ENCODE peak calls at places on chromosomes 7 and 10, in eight cellular contexts. D is thyroid gland, K is adrenal gland, F is WTC11, Y is GM20000, M is coronary artery, Z is AG09319, O is testis. L is an unnamed sample.

GRCh38 chr7:6273917-6274630 is 1.6 kb upstream of the CYTH3 start:
- DNase-seq in D (no peak), K (no peak), M (no peak), O (no peak), F (no peak), Z (no peak), Y (no peak), L (no peak)

GRCh38 chr10:132374176-132374575 is 22.8 kb upstream of the PWWP2B start:
- DNase-seq in D (no peak), O (no peak), Y (no peak), F (no peak), Z (no peak), K (no peak), M (no peak), L (no peak)

GRCh38 chr7:1703475-1704325 is 33.6 kb downstream of the ELFN1 start:
- DNase-seq in Y (no peak), O (no peak), K (no peak), F (no peak), Z (no peak), D (no peak), M (peak; percentile 59), L (no peak)

GRCh38 chr10:72847681-72848080 is 45.9 kb upstream of the OIT3 start:
- DNase-seq in M (no peak), Z (no peak), D (no peak), F (no peak), Y (no peak), O (no peak), K (no peak), L (no peak)

GRCh38 chr10:79923145-79923544 is 25.8 kb downstream of the SFTPD start:
- DNase-seq in M (no peak), D (no peak), O (no peak), Z (no peak), F (no peak), K (no peak), Y (no peak), L (no peak)

GRCh38 chr10:71964669-71965515 is 697 bp downstream of the CHST3 start:
- DNase-seq in O (no peak), K (peak; percentile 84), Y (no peak), Z (no peak), M (peak; percentile 88), D (peak; percentile 73), F (peak; percentile 60), L (peak; percentile 48)

GRCh38 chr7:101922631-101923275 is 105.3 kb downstream of the CUX1 start:
- DNase-seq in K (no peak), Y (no peak), Z (no peak), O (no peak), F (no peak), M (no peak), D (no peak), L (no peak)

GRCh38 chr7:73999664-74000420 is 28.1 kb upstream of the ELN start:
- DNase-seq in Y (no peak), Z (peak; percentile 81), K (peak; percentile 45), D (no peak), M (peak; percentile 95), F (no peak), O (peak; percentile 61), L (no peak)

GRCh38 chr10:79409038-79410035 is 36.1 kb downstream of the ZCCHC24 start:
- DNase-seq in D (no peak), O (no peak), F (no peak), Y (no peak), K (no peak), M (no peak), Z (no peak), L (no peak)

GRCh38 chr10:119652361-119652760 is 1.2 kb downstream of the BAG3 start:
- DNase-seq in F (no peak), D (peak; percentile 29), Z (peak; percentile 44), M (no peak), O (peak; percentile 54), Y (peak; percentile 70), K (no peak), L (no peak)

GRCh38 chr10:48505394-48506112 is 99.3 kb downstream of the ARHGAP22 start:
- DNase-seq in F (peak; percentile 77), Y (no peak), D (no peak), Z (no peak), M (peak; percentile 56), K (no peak), O (no peak), L (no peak)

GRCh38 chr10:79200346-79200745 is 131.6 kb downstream of the ZMIZ1 start:
- DNase-seq in K (no peak), Y (no peak), D (no peak), M (no peak), O (no peak), Z (no peak), F (no peak), L (no peak)

GRCh38 chr10:10149899-10150298 is 867.8 kb upstream of the CELF2 start:
- DNase-seq in D (no peak), Y (no peak), Z (no peak), M (no peak), F (no peak), O (no peak), K (no peak), L (no peak)

GRCh38 chr10:70985824-70986336 is 97.5 kb upstream of the PCBD1 start:
- DNase-seq in D (no peak), O (no peak), K (no peak), F (no peak), Y (no peak), Z (no peak), M (no peak), L (no peak)

GRCh38 chr10:101814466-101815041 is 3.7 kb downstream of the OGA start:
- DNase-seq in F (no peak), Y (peak; percentile 58), K (no peak), M (no peak), O (no peak), Z (no peak), D (no peak), L (no peak)

GRCh38 chr10:132865236-132865635 is 77.1 kb downstream of the CFAP46 start:
- DNase-seq in M (no peak), Z (no peak), D (no peak), F (peak; percentile 9), K (peak; percentile 7), O (no peak), Y (no peak), L (peak; percentile 34)

GRCh38 chr10:114855776-114856543 is 34.4 kb downstream of the FHIP2A start:
- DNase-seq in Y (no peak), M (no peak), D (no peak), Z (no peak), K (no peak), F (no peak), O (no peak), L (no peak)

GRCh38 chr10:101704306-101704705 is 9.3 kb upstream of the FBXW4 start:
- DNase-seq in O (no peak), F (no peak), Z (no peak), Y (no peak), K (no peak), D (no peak), M (no peak), L (no peak)

GRCh38 chr10:63273575-63273974 is 140.4 kb downstream of the NRBF2 start:
- DNase-seq in M (no peak), K (no peak), O (no peak), Z (no peak), Y (no peak), F (no peak), D (no peak), L (no peak)

GRCh38 chr7:34108150-34108549 is 202.8 kb downstream of the BMPER start:
- DNase-seq in Z (no peak), F (no peak), O (no peak), D (no peak), K (no peak), M (no peak), Y (no peak), L (no peak)

DNA sequence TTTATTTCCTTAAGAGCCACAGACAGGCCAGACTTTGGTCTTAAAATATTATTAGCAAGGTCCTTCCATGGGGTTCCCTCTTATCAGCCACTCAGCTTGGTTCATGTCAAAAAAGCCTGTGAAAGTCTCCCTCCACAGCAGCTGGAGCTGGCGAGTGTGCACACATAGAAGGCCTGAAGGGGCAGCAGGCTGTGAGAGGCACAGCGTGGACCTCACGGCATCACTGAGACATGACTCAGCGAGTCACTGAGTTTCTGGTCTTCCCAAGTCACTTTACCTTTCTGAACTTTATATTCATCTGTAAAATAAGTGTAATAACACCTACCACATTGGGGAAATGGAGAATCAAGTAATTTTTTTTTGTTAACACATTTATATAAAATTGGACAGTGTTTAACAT is 8.7 kb downstream of the TAF3 start:
- DNase-seq in M (no peak), Y (no peak), D (no peak), K (no peak), Z (no peak), O (peak; percentile 45), F (no peak), L (no peak)
- TF ChIP-seq CTCF in M (no peak), Y (no peak), D (no peak), K (no peak), Z (no peak), O (no peak), F (no peak), L (no peak)

DNA sequence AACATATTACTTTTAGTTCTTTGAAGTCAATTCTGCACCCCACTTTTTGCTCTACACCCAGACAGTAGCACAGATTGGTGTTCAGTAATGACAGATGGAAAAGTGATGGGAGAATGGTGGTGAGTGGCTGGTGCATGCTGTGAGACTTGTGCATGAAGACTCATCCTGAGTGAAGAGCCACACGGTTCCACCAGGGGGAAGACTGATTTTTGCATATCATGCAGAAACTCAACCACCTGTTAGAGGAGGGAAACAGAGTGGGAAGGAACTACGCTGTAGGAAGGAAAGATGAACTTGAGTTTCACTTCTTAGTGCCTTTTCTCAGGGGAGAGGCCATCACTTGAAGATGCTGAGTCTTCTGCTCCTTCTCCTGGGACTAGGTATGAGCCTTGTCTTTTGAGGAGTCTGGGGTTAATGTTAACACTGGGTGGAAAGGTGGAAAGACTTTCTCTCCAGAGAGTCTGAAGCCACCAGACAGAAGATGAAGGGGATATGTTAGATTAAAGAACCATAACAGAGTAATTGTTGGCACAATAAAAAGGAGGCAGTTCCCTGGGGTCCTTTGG is 9.3 kb upstream of the PRSS1 start:
- DNase-seq in F (no peak), K (no peak), Z (no peak), Y (no peak), M (no peak), O (no peak), D (no peak), L (no peak)
- TF ChIP-seq CTCF in F (no peak), K (no peak), Z (no peak), Y (no peak), M (no peak), O (peak; percentile 2), D (no peak), L (no peak)

GRCh38 chr7:151351027-151351426 is 9.4 kb downstream of the NUB1 start:
- DNase-seq in D (no peak), M (no peak), F (peak; percentile 75), Z (no peak), Y (no peak), O (no peak), K (no peak), L (no peak)
- TF ChIP-seq CTCF in D (no peak), M (no peak), F (peak; percentile 53), Z (peak; percentile 0), Y (peak; percentile 55), O (no peak), K (no peak), L (no peak)

DNA sequence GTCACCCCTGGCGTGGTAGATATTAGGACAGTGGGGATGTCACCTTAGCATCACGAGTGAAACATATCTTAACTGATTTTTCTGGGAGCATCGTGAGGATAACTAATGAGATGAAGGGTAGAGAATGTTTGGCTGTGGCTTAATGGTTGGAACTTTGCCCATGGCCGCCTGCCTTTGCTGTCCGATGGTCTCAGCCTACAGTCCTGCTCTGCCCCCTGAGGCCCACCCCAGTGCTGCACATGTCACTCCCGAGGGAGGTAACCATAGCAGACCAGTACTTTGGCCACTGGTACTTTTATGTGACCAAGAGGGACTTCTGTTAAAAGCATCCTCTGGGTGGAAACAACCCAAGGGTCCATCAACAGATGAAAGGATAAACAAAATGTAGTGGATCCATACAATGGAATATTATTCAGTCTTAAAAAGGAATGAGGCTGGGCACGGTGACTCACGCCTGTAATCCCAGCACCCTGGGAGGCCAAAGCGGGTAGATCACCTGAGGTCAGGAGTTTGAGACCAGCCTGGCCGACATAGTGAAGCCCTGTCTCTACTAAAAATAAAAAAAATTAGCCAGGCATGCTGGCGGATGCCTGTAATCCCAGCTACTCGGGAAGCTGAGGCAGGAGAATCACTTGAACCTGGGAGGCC is 58.4 kb downstream of the TACR2 start:
- DNase-seq in Y (no peak), M (no peak), K (no peak), F (no peak), D (no peak), Z (no peak), O (no peak), L (no peak)
- TF ChIP-seq CTCF in Y (no peak), M (no peak), K (no peak), F (no peak), D (no peak), Z (no peak), O (no peak), L (no peak)